ENCODE peak calls at places on chromosomes 6 and 20, in four cellular contexts. One of them, this sample, is unnamed.

GRCh38 chr20:4613718-4614620 is 107.7 kb upstream of the PRND start:
- DNase-seq in IMR-90: no peak
- DNase-seq in GM12878: peak; percentile 38
- DNase-seq in K562: peak; percentile 25
- DNase-seq in this sample: peak; percentile 69

GRCh38 chr6:11196511-11197174 is 35.8 kb downstream of the NEDD9 start:
- DNase-seq in IMR-90: peak; percentile 85
- DNase-seq in GM12878: no peak
- DNase-seq in K562: no peak
- DNase-seq in this sample: no peak

GRCh38 chr6:16414205-16414604 is 175.8 kb downstream of the GMPR start:
- DNase-seq in IMR-90: no peak
- DNase-seq in GM12878: peak; percentile 60
- DNase-seq in K562: no peak
- DNase-seq in this sample: no peak

GRCh38 chr6:90370493-90370959 is 73.9 kb upstream of the BACH2 start:
- DNase-seq in IMR-90: peak; percentile 34
- DNase-seq in GM12878: no peak
- DNase-seq in K562: no peak
- DNase-seq in this sample: no peak

GRCh38 chr6:169985121-169986015 is 233.9 kb downstream of the ERMARD start:
- DNase-seq in IMR-90: no peak
- DNase-seq in GM12878: no peak
- DNase-seq in K562: no peak
- DNase-seq in this sample: no peak

GRCh38 chr6:157486632-157487031 is 105.6 kb downstream of the ZDHHC14 start:
- DNase-seq in IMR-90: no peak
- DNase-seq in GM12878: no peak
- DNase-seq in K562: no peak
- DNase-seq in this sample: no peak

GRCh38 chr6:163554663-163555062 is 140.1 kb downstream of the QKI start:
- DNase-seq in IMR-90: peak; percentile 34
- DNase-seq in GM12878: no peak
- DNase-seq in K562: peak; percentile 47
- DNase-seq in this sample: peak; percentile 61

GRCh38 chr6:31738048-31738979 is 1.5 kb upstream of the MSH5 start:
- DNase-seq in IMR-90: peak; percentile 89
- DNase-seq in GM12878: peak; percentile 75
- DNase-seq in K562: peak; percentile 72
- DNase-seq in this sample: peak; percentile 90

GRCh38 chr20:4937422-4938319 is 63.6 kb downstream of the SLC23A2 start:
- DNase-seq in IMR-90: peak; percentile 59
- DNase-seq in GM12878: no peak
- DNase-seq in K562: no peak
- DNase-seq in this sample: peak; percentile 52

GRCh38 chr6:157774153-157775135 is 48.6 kb upstream of the SNX9 start:
- DNase-seq in IMR-90: no peak
- DNase-seq in GM12878: no peak
- DNase-seq in K562: peak; percentile 92
- DNase-seq in this sample: no peak

GRCh38 chr20:21623074-21623780 is 82.2 kb upstream of the PAX1 start:
- DNase-seq in IMR-90: no peak
- DNase-seq in GM12878: no peak
- DNase-seq in K562: no peak
- DNase-seq in this sample: no peak

GRCh38 chr6:167314180-167314821 is 10.6 kb upstream of the TTLL2 start:
- DNase-seq in IMR-90: no peak
- DNase-seq in GM12878: no peak
- DNase-seq in K562: no peak
- DNase-seq in this sample: no peak

GRCh38 chr6:158185729-158186456 is 17.7 kb downstream of the GTF2H5 start:
- DNase-seq in IMR-90: peak; percentile 67
- DNase-seq in GM12878: no peak
- DNase-seq in K562: no peak
- DNase-seq in this sample: no peak

GRCh38 chr6:16503919-16504554 is 257.2 kb downstream of the ATXN1 start:
- DNase-seq in IMR-90: no peak
- DNase-seq in GM12878: peak; percentile 92
- DNase-seq in K562: no peak
- DNase-seq in this sample: no peak

GRCh38 chr6:154453329-154453728 is 57.2 kb downstream of the CNKSR3 start:
- DNase-seq in IMR-90: no peak
- DNase-seq in GM12878: no peak
- DNase-seq in K562: no peak
- DNase-seq in this sample: no peak

GRCh38 chr20:49888341-49889244 is 26.7 kb downstream of the SPATA2 start:
- DNase-seq in IMR-90: peak; percentile 56
- DNase-seq in GM12878: peak; percentile 9
- DNase-seq in K562: peak; percentile 76
- DNase-seq in this sample: peak; percentile 73

GRCh38 chr20:51616060-51616459 is 73.5 kb upstream of the NFATC2 start:
- DNase-seq in IMR-90: no peak
- DNase-seq in GM12878: no peak
- DNase-seq in K562: no peak
- DNase-seq in this sample: no peak

GRCh38 chr6:158485411-158485810 is 74.5 kb upstream of the TMEM181 start:
- DNase-seq in IMR-90: peak; percentile 22
- DNase-seq in GM12878: no peak
- DNase-seq in K562: no peak
- DNase-seq in this sample: no peak

GRCh38 chr20:40843251-40843650 is 154.2 kb upstream of the MAFB start:
- DNase-seq in IMR-90: no peak
- DNase-seq in GM12878: no peak
- DNase-seq in K562: no peak
- DNase-seq in this sample: no peak

GRCh38 chr6:136351518-136352106 is 62.0 kb upstream of the BCLAF1 start:
- DNase-seq in IMR-90: no peak
- DNase-seq in GM12878: no peak
- DNase-seq in K562: no peak
- DNase-seq in this sample: no peak

GRCh38 chr20:20450461-20451027 is 82.6 kb downstream of the INSM1 start:
- DNase-seq in IMR-90: no peak
- DNase-seq in GM12878: no peak
- DNase-seq in K562: no peak
- DNase-seq in this sample: peak; percentile 15

GRCh38 chr6:52020961-52021570 is 66.3 kb downstream of the PKHD1 start:
- DNase-seq in IMR-90: peak; percentile 34
- DNase-seq in GM12878: no peak
- DNase-seq in K562: peak; percentile 33
- DNase-seq in this sample: peak; percentile 33

GRCh38 chr20:24628985-24629384 is 159.6 kb downstream of the SYNDIG1 start:
- DNase-seq in IMR-90: no peak
- DNase-seq in GM12878: no peak
- DNase-seq in K562: no peak
- DNase-seq in this sample: no peak

DNA sequence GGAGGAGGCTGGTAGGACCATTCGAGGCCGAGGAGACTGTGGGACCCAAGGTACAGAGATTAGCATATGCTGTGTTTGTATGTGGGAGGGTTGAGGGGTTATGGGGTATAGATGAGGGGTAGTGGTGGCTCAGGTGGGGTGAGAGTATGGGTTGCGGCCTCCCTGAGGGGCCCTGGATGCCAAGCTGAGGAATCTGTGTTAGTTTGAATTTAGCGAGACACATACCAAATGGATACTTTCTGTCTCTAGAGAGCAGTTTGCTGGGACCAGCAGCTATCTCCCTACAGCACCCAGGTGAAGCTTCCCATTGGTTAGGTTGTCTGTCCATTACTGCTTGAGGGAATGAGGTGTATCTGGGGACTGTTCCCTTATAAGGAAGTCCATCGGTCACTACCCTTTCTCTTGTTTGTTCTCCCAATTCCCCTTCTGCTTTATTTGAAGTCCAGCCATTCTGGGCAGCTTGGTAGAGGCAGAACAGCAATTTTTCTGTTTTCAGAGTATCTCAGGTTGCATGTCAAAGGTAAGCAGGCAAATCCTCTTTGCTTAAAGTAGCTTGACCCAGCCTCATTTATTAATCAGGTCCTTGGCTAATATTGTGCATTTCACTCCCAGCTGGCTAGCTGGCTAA is 15.2 kb downstream of the CHMP4B start:
- DNase-seq in IMR-90: no peak
- DNase-seq in GM12878: no peak
- DNase-seq in K562: no peak
- DNase-seq in this sample: no peak
- TF ChIP-seq FOS in IMR-90: no peak
- TF ChIP-seq FOS in GM12878: no peak
- TF ChIP-seq FOS in K562: no peak
- TF ChIP-seq FOS in this sample: no peak

DNA sequence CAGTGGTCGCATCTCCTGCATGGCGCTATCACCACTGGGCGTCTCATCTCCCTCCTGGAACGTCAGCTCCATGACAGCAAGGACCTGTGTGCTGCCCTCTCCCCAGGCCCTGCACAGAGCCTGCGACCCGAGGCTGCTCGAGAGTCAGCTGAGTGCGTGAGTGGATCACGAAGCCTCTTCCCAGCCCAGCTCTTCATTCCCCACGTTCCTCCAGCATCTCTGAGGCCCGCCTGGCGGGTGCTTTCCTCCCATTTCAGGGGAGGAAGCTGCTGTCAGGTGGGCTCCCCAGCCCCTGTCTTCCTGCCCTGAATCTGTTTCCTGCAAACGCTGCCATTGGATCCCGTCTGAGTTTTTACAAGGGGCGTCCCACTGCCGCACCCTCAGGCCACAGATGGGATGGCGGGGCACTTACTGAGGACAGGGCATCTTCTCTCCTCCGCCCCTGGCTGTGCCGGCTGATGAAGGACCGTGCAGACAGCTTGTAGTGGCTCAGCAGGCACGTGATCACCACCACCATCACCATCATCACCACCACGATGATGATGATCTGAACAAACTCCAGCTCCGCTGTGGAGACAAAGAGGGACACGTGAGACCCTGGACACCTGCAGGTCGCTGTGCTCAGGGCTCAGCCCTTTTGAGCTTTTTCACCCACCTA is 39.0 kb upstream of the ZBP1 start:
- DNase-seq in IMR-90: no peak
- DNase-seq in GM12878: no peak
- DNase-seq in K562: no peak
- DNase-seq in this sample: no peak
- TF ChIP-seq FOS in IMR-90: no peak
- TF ChIP-seq FOS in GM12878: no peak
- TF ChIP-seq FOS in K562: no peak
- TF ChIP-seq FOS in this sample: no peak

GRCh38 chr6:81818778-81819491 is 66.5 kb upstream of the TENT5A start:
- DNase-seq in IMR-90: no peak
- DNase-seq in GM12878: peak; percentile 25
- DNase-seq in K562: no peak
- DNase-seq in this sample: no peak

GRCh38 chr6:81814365-81815109 is 62.1 kb upstream of the TENT5A start:
- DNase-seq in IMR-90: peak; percentile 9
- DNase-seq in GM12878: no peak
- DNase-seq in K562: no peak
- DNase-seq in this sample: no peak

GRCh38 chr6:81812416-81812815 is 59.9 kb upstream of the TENT5A start:
- DNase-seq in IMR-90: no peak
- DNase-seq in GM12878: no peak
- DNase-seq in K562: no peak
- DNase-seq in this sample: no peak

GRCh38 chr6:81819767-81820166 is 67.3 kb upstream of the TENT5A start:
- DNase-seq in IMR-90: no peak
- DNase-seq in GM12878: no peak
- DNase-seq in K562: no peak
- DNase-seq in this sample: no peak

DNA sequence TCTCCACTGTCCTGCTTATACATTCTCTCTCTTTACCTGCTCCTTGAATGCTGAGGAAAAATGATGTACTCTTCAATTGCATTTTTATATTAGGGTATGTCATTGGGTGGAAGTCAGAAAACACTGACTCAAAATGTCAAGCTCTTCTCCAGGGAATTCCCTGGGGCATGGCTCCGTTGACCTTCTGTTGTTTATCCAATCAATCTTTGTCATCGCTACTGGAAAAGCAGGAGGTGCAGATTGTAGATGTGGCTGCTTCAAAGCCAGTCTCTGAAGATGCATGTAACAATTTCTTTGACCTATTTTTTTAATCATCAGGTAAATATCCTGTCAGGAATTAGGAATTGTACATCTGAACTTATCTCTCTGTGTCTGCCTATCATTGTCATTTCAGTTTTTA is 63.9 kb upstream of the TENT5A start:
- DNase-seq in IMR-90: no peak
- DNase-seq in GM12878: no peak
- DNase-seq in K562: no peak
- DNase-seq in this sample: no peak
- TF ChIP-seq FOS in IMR-90: no peak
- TF ChIP-seq FOS in GM12878: no peak
- TF ChIP-seq FOS in K562: no peak
- TF ChIP-seq FOS in this sample: no peak

GRCh38 chr6:24520929-24521546 is 26.3 kb downstream of the ALDH5A1 start:
- DNase-seq in IMR-90: peak; percentile 19
- DNase-seq in GM12878: no peak
- DNase-seq in K562: no peak
- DNase-seq in this sample: peak; percentile 28
- TF ChIP-seq FOS in IMR-90: no peak
- TF ChIP-seq FOS in GM12878: no peak
- TF ChIP-seq FOS in K562: no peak
- TF ChIP-seq FOS in this sample: no peak